ENCODE peak calls at places on chromosomes 5 and 9, in five cellular contexts. U is memory B cell, V is GM12865, J is AG08395, M is NB4. K is an unnamed sample.

GRCh38 chr9:130905902-130906726 is 9.5 kb upstream of the QRFP start:
- DNase-seq in J (no peak), U (no peak), M (no peak), V (no peak), K (no peak)

GRCh38 chr9:112809351-112809848 is 58.8 kb downstream of the SNX30 start:
- DNase-seq in M (peak; percentile 83), J (no peak), V (peak; percentile 94), U (peak; percentile 23), K (no peak)

GRCh38 chr9:846852-847251 is 5.4 kb downstream of the DMRT1 start:
- DNase-seq in V (no peak), M (no peak), U (no peak), J (no peak), K (no peak)

GRCh38 chr5:170330568-170331054 is 33.0 kb upstream of the LCP2 start:
- DNase-seq in U (no peak), V (peak; percentile 55), J (no peak), M (peak; percentile 81), K (no peak)

GRCh38 chr9:16753256-16753655 is 117.2 kb downstream of the BNC2 start:
- DNase-seq in J (no peak), V (no peak), M (no peak), U (no peak), K (no peak)

GRCh38 chr5:125865166-125865815 is 557.9 kb upstream of the GRAMD2B start:
- DNase-seq in U (no peak), J (no peak), M (no peak), V (no peak), K (no peak)

GRCh38 chr9:73264636-73265035 is 113.0 kb downstream of the ANXA1 start:
- DNase-seq in J (no peak), M (no peak), V (no peak), U (no peak), K (no peak)

GRCh38 chr5:71904852-71905251 is 185.8 kb downstream of the CARTPT start:
- DNase-seq in V (no peak), M (no peak), J (no peak), U (no peak), K (no peak)

GRCh38 chr5:75566710-75567309 is 44.4 kb upstream of the ANKDD1B start:
- DNase-seq in J (peak; percentile 92), V (peak; percentile 85), M (peak; percentile 88), U (no peak), K (peak; percentile 89)

GRCh38 chr5:81749562-81750307 is 1.2 kb downstream of the SSBP2 start:
- DNase-seq in J (peak; percentile 9), V (peak; percentile 91), U (peak; percentile 62), M (peak; percentile 47), K (peak; percentile 24)

GRCh38 chr5:10315824-10316509 is 8.3 kb upstream of the CMBL start:
- DNase-seq in V (no peak), U (no peak), M (no peak), J (no peak), K (no peak)

GRCh38 chr5:67319935-67320725 is 123.5 kb upstream of the CD180 start:
- DNase-seq in U (no peak), M (no peak), V (no peak), J (no peak), K (no peak)

GRCh38 chr9:19409406-19410194 is 791 bp downstream of the ACER2 start:
- DNase-seq in U (no peak), V (peak; percentile 48), J (peak; percentile 7), M (peak; percentile 73), K (peak; percentile 20)

GRCh38 chr9:86706391-86706790 is 240.9 kb downstream of the GAS1 start:
- DNase-seq in V (no peak), U (no peak), J (no peak), M (no peak), K (no peak)

GRCh38 chr5:81363093-81363886 is 30.6 kb downstream of the ACOT12 start:
- DNase-seq in V (no peak), J (no peak), M (no peak), U (no peak), K (no peak)

GRCh38 chr9:127520941-127521918 is 69.9 kb downstream of the LRSAM1 start:
- DNase-seq in M (no peak), U (no peak), J (peak; percentile 67), V (no peak), K (peak; percentile 77)

GRCh38 chr9:81685763-81686613 is 3.4 kb downstream of the TLE1 start:
- DNase-seq in V (peak; percentile 30), J (no peak), U (no peak), M (no peak), K (no peak)

GRCh38 chr5:174229640-174230350 is 184.3 kb downstream of the NSG2 start:
- DNase-seq in U (no peak), M (peak; percentile 4), V (no peak), J (no peak), K (peak; percentile 33)

GRCh38 chr5:85109616-85110015 is 724.9 kb upstream of the EDIL3 start:
- DNase-seq in U (no peak), M (no peak), J (no peak), V (no peak), K (no peak)

GRCh38 chr9:110828148-110828730 is 159.6 kb downstream of the MUSK start:
- DNase-seq in J (peak; percentile 66), U (no peak), V (no peak), M (no peak), K (peak; percentile 74)

GRCh38 chr9:105132576-105132975 is 111.9 kb upstream of the SLC44A1 start:
- DNase-seq in M (no peak), U (no peak), J (peak; percentile 75), V (no peak), K (peak; percentile 64)

GRCh38 chr9:115548826-115549225 is 430.9 kb upstream of the TNC start:
- DNase-seq in M (no peak), V (no peak), J (peak; percentile 4), U (no peak), K (no peak)

GRCh38 chr5:107359916-107360234 is 310.9 kb downstream of the EFNA5 start:
- DNase-seq in U (no peak), J (no peak), V (no peak), M (peak; percentile 8), K (no peak)

GRCh38 chr5:142245776-142246175 is 79.0 kb downstream of the SPRY4 start:
- DNase-seq in M (no peak), J (peak; percentile 42), V (no peak), U (no peak), K (peak; percentile 45)

GRCh38 chr5:163205645-163206044 is 231.8 kb upstream of the CCNG1 start:
- DNase-seq in J (no peak), M (no peak), U (no peak), V (no peak), K (no peak)

GRCh38 chr5:35229076-35230042 is 928 bp downstream of the PRLR start:
- DNase-seq in J (no peak), V (peak; percentile 50), M (peak; percentile 10), U (peak; percentile 18), K (peak; percentile 18)

GRCh38 chr5:173642191-173642816 is 25.9 kb upstream of the BOD1 start:
- DNase-seq in V (no peak), M (no peak), J (no peak), U (no peak), K (no peak)

GRCh38 chr5:11027660-11028059 is 266.6 kb upstream of the DAP start:
- DNase-seq in J (no peak), M (no peak), V (peak; percentile 87), U (no peak), K (no peak)

GRCh38 chr9:38278457-38278856 is 114.0 kb upstream of the ALDH1B1 start:
- DNase-seq in U (no peak), V (no peak), M (no peak), J (no peak), K (no peak)